ENCODE peak calls at places on chromosome 14, in four cellular contexts. R, V, H and U are unnamed samples.

GRCh38 chr14:69366761-69367160 is 31.3 kb downstream of the ERH start:
- DNase-seq in V (no peak), H (no peak), R (no peak), U (no peak)

GRCh38 chr14:92282669-92283068 is 40.3 kb upstream of the SLC24A4 start:
- DNase-seq in H (no peak), R (no peak), V (no peak), U (no peak)

GRCh38 chr14:77391441-77391840 is 14.3 kb downstream of the SAMD15 start:
- DNase-seq in V (no peak), R (no peak), H (no peak), U (no peak)

GRCh38 chr14:69719501-69719951 is 47.4 kb upstream of the SRSF5 start:
- DNase-seq in V (peak; percentile 92), H (no peak), R (peak; percentile 93), U (peak; percentile 54)

GRCh38 chr14:96512602-96513397 is 10.6 kb downstream of the PAPOLA start:
- DNase-seq in V (no peak), H (no peak), R (no peak), U (no peak)

GRCh38 chr14:26577711-26578110 is 20.1 kb downstream of the NOVA1 start:
- DNase-seq in V (no peak), R (no peak), H (no peak), U (no peak)

GRCh38 chr14:68703093-68703492 is 89.8 kb downstream of the ZFP36L1 start:
- DNase-seq in H (no peak), R (peak; percentile 47), V (peak; percentile 68), U (peak; percentile 48)

GRCh38 chr14:34436118-34436905 is 25.7 kb downstream of the SPTSSA start:
- DNase-seq in H (no peak), R (peak; percentile 71), V (peak; percentile 78), U (peak; percentile 64)

GRCh38 chr14:102208741-102209140 is 69.0 kb downstream of the WDR20 start:
- DNase-seq in V (no peak), R (no peak), H (no peak), U (no peak)

GRCh38 chr14:102838531-102838930 is 61.3 kb downstream of the TRAF3 start:
- DNase-seq in H (no peak), V (no peak), R (no peak), U (no peak)

GRCh38 chr14:53384073-53384472 is 230.9 kb upstream of the DDHD1 start:
- DNase-seq in R (no peak), V (no peak), H (no peak), U (no peak)

GRCh38 chr14:23608454-23608853 is 27.7 kb upstream of the DHRS2 start:
- DNase-seq in H (no peak), R (no peak), V (no peak), U (no peak)

GRCh38 chr14:68854421-68854820 is 61.6 kb upstream of the ZFP36L1 start:
- DNase-seq in R (no peak), V (no peak), H (no peak), U (no peak)

GRCh38 chr14:75548544-75548943 is 26.3 kb downstream of the BATF start:
- DNase-seq in H (no peak), R (peak; percentile 42), V (no peak), U (peak; percentile 28)

GRCh38 chr14:75282166-75282547 is 3.5 kb downstream of the FOS start:
- DNase-seq in H (no peak), R (peak; percentile 74), V (no peak), U (no peak)

GRCh38 chr14:96514694-96515093 is 12.5 kb downstream of the PAPOLA start:
- DNase-seq in H (no peak), V (no peak), R (no peak), U (no peak)

GRCh38 chr14:92760524-92760805 is 12.0 kb upstream of the LGMN start:
- DNase-seq in H (no peak), R (no peak), V (no peak), U (no peak)

GRCh38 chr14:100439781-100440180 is 116.6 kb downstream of the SLC25A47 start:
- DNase-seq in V (no peak), H (no peak), R (peak; percentile 26), U (no peak)

GRCh38 chr14:50928002-50928635 is 16.2 kb downstream of the PYGL start:
- DNase-seq in H (peak; percentile 48), V (no peak), R (peak; percentile 63), U (peak; percentile 87)

GRCh38 chr14:36773136-36773540 is 111.5 kb downstream of the PAX9 start:
- DNase-seq in V (peak; percentile 71), R (peak; percentile 5), H (no peak), U (no peak)
- TF ChIP-seq CTCF in V (peak; percentile 12), R (no peak), H (no peak), U (peak; percentile 46)

GRCh38 chr14:38608244-38608643 is 352.4 kb upstream of the CLEC14A start:
- DNase-seq in V (no peak), H (no peak), R (no peak), U (no peak)

GRCh38 chr14:38605193-38606114 is 349.6 kb upstream of the CLEC14A start:
- DNase-seq in R (no peak), H (no peak), V (no peak), U (no peak)
- TF ChIP-seq CTCF in R (no peak), H (no peak), V (no peak), U (peak; percentile 66)

DNA sequence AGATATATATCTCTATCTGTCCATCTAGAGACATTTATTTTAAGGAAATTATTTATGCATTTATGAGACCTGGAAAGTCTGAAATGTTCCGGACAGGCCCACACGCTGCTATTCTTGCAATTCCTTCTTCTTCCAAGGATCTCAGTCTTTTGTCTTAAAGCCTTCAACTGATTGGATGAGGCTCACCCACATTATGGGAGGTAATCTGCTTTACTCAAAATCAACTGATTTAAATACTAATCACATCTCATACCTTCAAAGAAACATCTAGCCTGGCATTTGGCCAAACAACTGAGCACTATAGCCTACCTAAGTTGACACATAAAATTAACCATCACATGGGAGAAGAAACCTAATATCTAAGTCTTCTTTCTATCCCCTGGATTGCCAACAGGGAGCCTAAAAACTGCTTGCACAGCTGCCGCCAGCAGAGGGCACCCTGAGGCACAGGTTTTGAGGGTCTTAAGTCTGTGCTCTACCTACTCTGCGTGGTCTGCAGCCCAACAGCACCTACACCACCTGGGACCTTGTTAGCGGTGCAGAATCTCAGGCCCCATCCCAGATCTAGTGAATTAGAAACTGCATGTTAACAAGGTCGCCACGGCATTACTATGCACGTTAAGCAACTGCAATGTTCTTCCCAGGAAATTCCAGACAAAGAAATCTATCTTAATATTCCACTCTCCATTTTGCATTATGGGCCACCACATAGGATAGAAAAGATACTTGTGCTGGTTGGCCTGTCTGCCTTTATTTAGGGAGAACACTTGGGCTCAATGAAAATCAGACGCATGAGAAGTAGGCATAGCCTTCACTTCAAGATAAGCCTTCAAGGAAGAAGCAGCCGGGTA is 249.7 kb downstream of the FOXG1 start:
- DNase-seq in R (peak; percentile 59), H (peak; percentile 4), V (peak; percentile 1), U (peak; percentile 16)
- TF ChIP-seq CTCF in R (peak; percentile 91), H (no peak), V (peak; percentile 95), U (peak; percentile 92)

DNA sequence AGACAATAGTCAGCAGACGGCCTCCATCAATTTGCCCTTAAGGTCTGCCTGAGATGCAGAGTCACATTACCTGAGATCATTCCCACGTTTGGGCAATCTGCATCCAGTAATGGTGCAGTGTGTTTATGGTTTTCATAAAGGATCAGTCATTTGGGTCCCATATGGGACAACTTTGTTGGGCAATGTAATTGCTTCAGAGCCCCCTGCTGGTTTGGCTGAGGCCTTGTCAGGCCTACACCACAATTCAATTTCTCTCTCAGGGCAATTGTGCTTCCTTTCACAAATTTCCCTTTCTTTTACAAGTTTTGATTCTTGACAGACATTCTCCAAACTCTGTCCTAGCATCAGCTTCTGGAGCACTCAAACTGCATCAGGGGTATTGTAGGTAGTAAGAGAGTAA is 191.2 kb upstream of the SSTR1 start:
- DNase-seq in R (no peak), H (no peak), V (no peak), U (no peak)
- TF ChIP-seq CTCF in R (no peak), H (no peak), V (peak; percentile 44), U (peak; percentile 71)

GRCh38 chr14:65164068-65164824 is 61.9 kb upstream of the MAX start:
- DNase-seq in H (peak; percentile 55), V (peak; percentile 33), R (peak; percentile 64), U (peak; percentile 42)
- TF ChIP-seq CTCF in H (peak; percentile 28), V (peak; percentile 64), R (peak; percentile 51), U (peak; percentile 89)

GRCh38 chr14:21612324-21612723 is 22.4 kb downstream of the OR10G2 start:
- DNase-seq in V (no peak), R (no peak), H (peak; percentile 10), U (no peak)
- TF ChIP-seq CTCF in V (no peak), R (no peak), H (no peak), U (no peak)

DNA sequence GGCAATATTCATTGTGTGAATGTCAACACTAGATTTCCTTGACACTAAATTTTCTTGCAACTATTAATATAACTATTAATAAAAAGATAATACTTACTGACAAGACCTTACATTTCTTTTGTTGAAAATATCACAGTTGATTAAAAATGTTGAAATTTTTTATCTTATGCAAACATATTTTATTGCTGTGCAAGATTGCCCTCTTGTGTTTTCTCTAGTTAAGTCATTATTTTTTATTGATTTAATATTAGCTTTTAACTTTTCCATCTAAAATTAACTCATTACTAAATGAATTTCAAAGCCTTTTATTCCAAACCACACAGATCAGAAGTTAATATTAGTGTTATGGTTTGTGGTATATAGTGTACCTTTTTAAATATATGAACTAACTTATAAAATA is 11.7 kb upstream of the NAA30 start:
- DNase-seq in R (peak; percentile 15), H (no peak), V (no peak), U (no peak)
- TF ChIP-seq CTCF in R (peak; percentile 11), H (no peak), V (no peak), U (peak; percentile 69)

DNA sequence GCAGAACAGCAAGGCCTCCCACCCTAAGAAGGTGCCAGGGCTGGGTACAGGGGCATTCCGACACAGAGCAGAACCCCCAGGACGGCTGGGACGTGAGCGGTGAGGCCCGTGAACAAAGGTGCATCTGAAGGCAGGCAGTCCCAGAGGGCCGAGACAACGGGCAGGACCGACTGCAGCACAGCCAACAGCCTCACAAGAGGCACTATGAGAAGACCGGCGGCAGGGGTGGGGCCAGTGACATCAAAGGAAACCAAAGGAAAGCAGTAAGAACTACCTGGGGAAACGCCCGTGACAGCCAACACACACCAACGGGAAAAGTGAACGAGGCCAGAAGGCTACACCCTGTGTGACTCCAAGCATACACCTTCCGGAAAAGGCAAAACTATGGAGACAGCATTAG is 9.1 kb downstream of the BTBD6 start:
- DNase-seq in V (no peak), H (no peak), R (no peak), U (no peak)
- TF ChIP-seq CTCF in V (no peak), H (no peak), R (no peak), U (no peak)

GRCh38 chr14:28630100-28630499 is 136.5 kb upstream of the FOXG1 start:
- DNase-seq in H (no peak), V (no peak), R (no peak), U (no peak)

GRCh38 chr14:28629328-28630004 is 137.1 kb upstream of the FOXG1 start:
- DNase-seq in V (no peak), H (no peak), R (no peak), U (no peak)

GRCh38 chr14:28635387-28635786 is 131.2 kb upstream of the FOXG1 start:
- DNase-seq in H (no peak), V (no peak), R (peak; percentile 72), U (no peak)
- TF ChIP-seq CTCF in H (peak; percentile 24), V (peak; percentile 41), R (peak; percentile 27), U (peak; percentile 86)